ENCODE peak calls at places on chromosomes 5 and 9, in five cellular contexts. One of them, this sample, is unnamed.

GRCh38 chr5:176611435-176611834 is 1.5 kb upstream of the GPRIN1 start:
- DNase-seq in K562: peak; percentile 64
- DNase-seq in H1: no peak
- DNase-seq in GM12878: no peak
- DNase-seq in SK-N-SH: no peak
- DNase-seq in this sample: peak; percentile 49

GRCh38 chr9:78612089-78612488 is 315.2 kb downstream of the PSAT1 start:
- DNase-seq in SK-N-SH: no peak
- DNase-seq in H1: no peak
- DNase-seq in GM12878: no peak
- DNase-seq in K562: no peak
- DNase-seq in this sample: no peak

GRCh38 chr9:2717385-2717784 is at the start of gene KCNV2:
- DNase-seq in H1: no peak
- DNase-seq in GM12878: no peak
- DNase-seq in SK-N-SH: no peak
- DNase-seq in K562: no peak
- DNase-seq in this sample: no peak

GRCh38 chr9:78207319-78207718 is 28.6 kb upstream of the CEP78 start:
- DNase-seq in K562: no peak
- DNase-seq in GM12878: no peak
- DNase-seq in SK-N-SH: no peak
- DNase-seq in H1: no peak
- DNase-seq in this sample: no peak

GRCh38 chr9:128007566-128008138 is 26.9 kb upstream of the EEIG1 start:
- DNase-seq in H1: no peak
- DNase-seq in GM12878: peak; percentile 66
- DNase-seq in SK-N-SH: peak; percentile 30
- DNase-seq in K562: peak; percentile 41
- DNase-seq in this sample: peak; percentile 45

GRCh38 chr5:51380603-51381207 is 2.5 kb upstream of the ISL1 start:
- DNase-seq in K562: peak; percentile 47
- DNase-seq in GM12878: no peak
- DNase-seq in H1: no peak
- DNase-seq in SK-N-SH: peak; percentile 46
- DNase-seq in this sample: peak; percentile 6

GRCh38 chr5:17228833-17229291 is 11.4 kb downstream of the BASP1 start:
- DNase-seq in GM12878: peak; percentile 66
- DNase-seq in H1: no peak
- DNase-seq in K562: no peak
- DNase-seq in SK-N-SH: no peak
- DNase-seq in this sample: no peak

GRCh38 chr9:33136721-33137120 is 30.4 kb downstream of the B4GALT1 start:
- DNase-seq in GM12878: no peak
- DNase-seq in K562: no peak
- DNase-seq in SK-N-SH: no peak
- DNase-seq in H1: no peak
- DNase-seq in this sample: no peak

GRCh38 chr5:175347027-175347426 is 97.0 kb downstream of the DRD1 start:
- DNase-seq in SK-N-SH: no peak
- DNase-seq in H1: no peak
- DNase-seq in GM12878: no peak
- DNase-seq in K562: no peak
- DNase-seq in this sample: no peak

GRCh38 chr9:131236761-131237160 is 39.5 kb downstream of the FAM78A start:
- DNase-seq in SK-N-SH: no peak
- DNase-seq in GM12878: no peak
- DNase-seq in K562: no peak
- DNase-seq in H1: no peak
- DNase-seq in this sample: no peak

GRCh38 chr9:81848472-81848871 is 79.8 kb upstream of the SPATA31D4 start:
- DNase-seq in H1: no peak
- DNase-seq in SK-N-SH: no peak
- DNase-seq in GM12878: no peak
- DNase-seq in K562: no peak
- DNase-seq in this sample: peak; percentile 7

GRCh38 chr5:150119421-150120061 is 33.2 kb upstream of the CSF1R start:
- DNase-seq in K562: no peak
- DNase-seq in H1: no peak
- DNase-seq in GM12878: no peak
- DNase-seq in SK-N-SH: no peak
- DNase-seq in this sample: no peak

GRCh38 chr9:88814521-88815101 is 176.7 kb upstream of the S1PR3 start:
- DNase-seq in H1: no peak
- DNase-seq in K562: no peak
- DNase-seq in GM12878: no peak
- DNase-seq in SK-N-SH: peak; percentile 68
- DNase-seq in this sample: no peak

GRCh38 chr5:168428552-168428951 is 57.7 kb upstream of the RARS1 start:
- DNase-seq in H1: no peak
- DNase-seq in SK-N-SH: no peak
- DNase-seq in GM12878: no peak
- DNase-seq in K562: no peak
- DNase-seq in this sample: no peak

GRCh38 chr9:138074516-138074915 is 196.9 kb downstream of the CACNA1B start:
- DNase-seq in K562: no peak
- DNase-seq in SK-N-SH: peak; percentile 7
- DNase-seq in GM12878: no peak
- DNase-seq in H1: no peak
- DNase-seq in this sample: no peak

GRCh38 chr5:13972029-13972428 is 27.5 kb upstream of the DNAH5 start:
- DNase-seq in H1: no peak
- DNase-seq in K562: no peak
- DNase-seq in GM12878: no peak
- DNase-seq in SK-N-SH: no peak
- DNase-seq in this sample: no peak

GRCh38 chr5:5126444-5126843 is 13.7 kb upstream of the ADAMTS16 start:
- DNase-seq in GM12878: no peak
- DNase-seq in SK-N-SH: no peak
- DNase-seq in H1: no peak
- DNase-seq in K562: no peak
- DNase-seq in this sample: no peak

GRCh38 chr5:170986598-170986997 is 124.8 kb downstream of the RANBP17 start:
- DNase-seq in H1: no peak
- DNase-seq in SK-N-SH: peak; percentile 10
- DNase-seq in GM12878: no peak
- DNase-seq in K562: no peak
- DNase-seq in this sample: no peak

GRCh38 chr9:128127568-128127989 is at the start of gene PTGES2:
- DNase-seq in GM12878: no peak
- DNase-seq in K562: peak; percentile 79
- DNase-seq in SK-N-SH: peak; percentile 91
- DNase-seq in H1: no peak
- DNase-seq in this sample: peak; percentile 68

GRCh38 chr9:109771796-109772525 is 8.0 kb upstream of the PALM2AKAP2 start:
- DNase-seq in GM12878: no peak
- DNase-seq in K562: no peak
- DNase-seq in SK-N-SH: no peak
- DNase-seq in H1: no peak
- DNase-seq in this sample: no peak

GRCh38 chr9:30676642-30677041 is 1707.8 kb upstream of the ACO1 start:
- DNase-seq in H1: no peak
- DNase-seq in SK-N-SH: no peak
- DNase-seq in K562: no peak
- DNase-seq in GM12878: no peak
- DNase-seq in this sample: no peak

GRCh38 chr5:1960595-1961303 is 78.0 kb upstream of the IRX4 start:
- DNase-seq in H1: no peak
- DNase-seq in K562: no peak
- DNase-seq in GM12878: no peak
- DNase-seq in SK-N-SH: no peak
- DNase-seq in this sample: no peak

GRCh38 chr9:6575324-6575758 is 70.2 kb downstream of the GLDC start:
- DNase-seq in H1: no peak
- DNase-seq in GM12878: peak; percentile 53
- DNase-seq in SK-N-SH: no peak
- DNase-seq in K562: no peak
- DNase-seq in this sample: no peak

GRCh38 chr5:149782900-149783586 is 52.9 kb downstream of the PPARGC1B start:
- DNase-seq in H1: no peak
- DNase-seq in K562: no peak
- DNase-seq in GM12878: no peak
- DNase-seq in SK-N-SH: no peak
- DNase-seq in this sample: no peak

GRCh38 chr5:17445185-17445584 is 52.8 kb upstream of the TAF11L2 start:
- DNase-seq in K562: no peak
- DNase-seq in SK-N-SH: no peak
- DNase-seq in GM12878: no peak
- DNase-seq in H1: no peak
- DNase-seq in this sample: no peak

GRCh38 chr5:155906046-155906445 is 420.9 kb upstream of the SGCD start:
- DNase-seq in K562: no peak
- DNase-seq in H1: no peak
- DNase-seq in GM12878: no peak
- DNase-seq in SK-N-SH: no peak
- DNase-seq in this sample: no peak

GRCh38 chr5:176875783-176876505 is 23.2 kb downstream of the HK3 start:
- DNase-seq in SK-N-SH: no peak
- DNase-seq in GM12878: no peak
- DNase-seq in K562: no peak
- DNase-seq in H1: no peak
- DNase-seq in this sample: no peak

DNA sequence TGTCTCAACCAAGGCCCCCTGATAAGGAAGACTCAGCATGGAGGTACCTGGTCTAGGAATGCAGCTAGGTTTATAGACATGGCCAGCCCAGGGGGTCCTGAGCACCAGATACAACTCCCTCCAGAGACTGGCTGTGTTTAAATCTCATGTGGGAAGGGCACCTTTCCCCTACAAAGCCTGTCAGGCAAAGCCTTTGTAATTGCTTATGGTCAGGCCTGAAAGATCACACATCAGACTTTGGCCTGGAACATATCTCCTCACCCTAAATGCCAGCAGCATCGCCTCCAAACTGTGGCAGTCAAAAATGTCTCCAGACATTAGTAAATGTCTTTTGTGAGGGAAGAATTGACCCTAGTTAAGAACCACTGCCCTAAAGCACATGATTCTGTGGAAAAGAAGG is 51.6 kb upstream of the MACIR start:
- DNase-seq in K562: no peak
- DNase-seq in H1: no peak
- DNase-seq in GM12878: no peak
- DNase-seq in SK-N-SH: no peak
- DNase-seq in this sample: no peak
- TF ChIP-seq TAF1 in K562: no peak
- TF ChIP-seq TAF1 in H1: no peak
- TF ChIP-seq TAF1 in GM12878: no peak
- TF ChIP-seq TAF1 in SK-N-SH: no peak
- TF ChIP-seq TAF1 in this sample: no peak

DNA sequence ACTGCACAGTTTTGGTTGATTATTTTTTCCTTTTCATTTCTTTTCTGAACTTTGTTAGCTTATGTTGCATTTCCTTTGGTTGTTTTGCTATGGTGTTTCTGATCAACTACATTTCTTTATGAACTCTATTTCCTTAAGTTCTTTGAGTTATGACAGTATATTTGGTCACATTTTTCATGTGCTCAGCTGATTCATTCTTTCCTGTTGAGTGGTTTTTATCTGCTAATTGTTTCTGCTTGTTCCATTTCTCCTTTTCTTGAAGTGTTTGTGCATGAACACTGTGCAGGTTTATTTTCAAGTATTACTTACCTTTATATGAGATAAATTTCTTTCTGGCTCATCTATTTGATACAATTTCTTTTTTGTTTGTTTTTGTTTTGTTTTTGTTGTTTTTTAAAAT is 50.9 kb upstream of the MACIR start:
- DNase-seq in GM12878: no peak
- DNase-seq in SK-N-SH: no peak
- DNase-seq in H1: no peak
- DNase-seq in K562: no peak
- DNase-seq in this sample: no peak
- H3K27ac ChIP-seq in GM12878: no peak overlapping the region
- H3K27ac ChIP-seq in SK-N-SH: no peak overlapping the region
- H3K27ac ChIP-seq in H1: no peak overlapping the region
- H3K27ac ChIP-seq in K562: no peak overlapping the region
- H3K27ac ChIP-seq in this sample: no peak overlapping the region

GRCh38 chr9:136765041-136765440 is 723 bp upstream of the LCN15 start:
- DNase-seq in SK-N-SH: no peak
- DNase-seq in GM12878: no peak
- DNase-seq in K562: no peak
- DNase-seq in H1: no peak
- DNase-seq in this sample: peak; percentile 57

GRCh38 chr9:136773386-136774044 is 9.2 kb upstream of the LCN15 start:
- DNase-seq in H1: no peak
- DNase-seq in SK-N-SH: peak; percentile 76
- DNase-seq in K562: peak; percentile 70
- DNase-seq in GM12878: no peak
- DNase-seq in this sample: peak; percentile 41

GRCh38 chr9:136771907-136772306 is 7.6 kb upstream of the LCN15 start:
- DNase-seq in H1: no peak
- DNase-seq in GM12878: no peak
- DNase-seq in SK-N-SH: no peak
- DNase-seq in K562: no peak
- DNase-seq in this sample: no peak

GRCh38 chr9:136774416-136775045 is 10.2 kb upstream of the LCN15 start:
- DNase-seq in SK-N-SH: no peak
- DNase-seq in H1: no peak
- DNase-seq in GM12878: no peak
- DNase-seq in K562: no peak
- DNase-seq in this sample: no peak

DNA sequence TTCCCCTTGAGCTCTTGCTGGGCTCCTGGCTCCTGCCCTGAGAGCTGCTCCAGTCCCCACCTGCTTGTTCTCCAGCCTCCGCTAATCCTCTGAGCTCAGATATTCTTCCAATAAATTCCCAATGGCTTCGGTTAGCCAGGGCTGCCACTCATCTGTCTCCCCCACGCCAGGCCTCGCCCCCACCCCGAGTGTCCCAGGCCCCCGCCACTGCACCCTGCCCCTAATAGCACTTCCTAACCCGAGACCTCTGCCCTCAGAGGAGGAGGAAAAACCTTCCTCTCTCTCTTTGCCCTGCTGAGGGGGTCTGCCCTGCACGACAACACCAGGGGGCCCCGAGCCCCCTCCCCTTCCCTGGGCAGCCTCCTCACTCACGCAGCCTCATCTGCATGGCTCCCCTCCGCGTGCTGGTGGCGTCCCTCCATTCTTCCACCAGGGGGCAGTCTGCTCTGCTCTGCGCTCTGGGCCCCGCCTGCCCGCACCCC is 5.4 kb upstream of the LCN15 start:
- DNase-seq in H1: no peak
- DNase-seq in SK-N-SH: peak; percentile 96
- DNase-seq in K562: peak; percentile 67
- DNase-seq in GM12878: no peak
- DNase-seq in this sample: no peak
- TF ChIP-seq TAF1 in H1: no peak
- TF ChIP-seq TAF1 in SK-N-SH: no peak
- TF ChIP-seq TAF1 in K562: no peak
- TF ChIP-seq TAF1 in GM12878: no peak
- TF ChIP-seq TAF1 in this sample: no peak

DNA sequence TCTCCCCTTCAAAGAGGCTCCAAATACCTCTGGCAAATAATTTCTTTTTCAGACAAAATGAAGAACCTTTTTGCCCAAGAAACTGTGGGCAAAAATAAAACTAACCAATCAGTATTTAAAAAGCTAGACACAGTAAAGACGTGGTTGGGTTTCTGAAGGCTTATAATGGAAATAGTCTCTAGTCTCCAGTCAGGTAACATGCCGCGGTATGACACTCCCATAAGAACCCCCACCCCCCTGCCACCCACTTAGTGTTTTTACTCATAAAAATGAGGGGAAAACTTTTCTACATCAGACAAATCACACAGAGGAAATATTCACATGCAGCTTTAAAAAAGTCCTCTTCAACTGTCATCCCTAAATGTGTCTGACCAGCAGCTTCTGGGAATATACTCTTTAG is 105.3 kb downstream of the THBS4 start:
- DNase-seq in K562: no peak
- DNase-seq in SK-N-SH: no peak
- DNase-seq in H1: no peak
- DNase-seq in GM12878: no peak
- DNase-seq in this sample: no peak
- H3K27ac ChIP-seq in K562: no peak overlapping the region
- H3K27ac ChIP-seq in SK-N-SH: no peak overlapping the region
- H3K27ac ChIP-seq in H1: peak overlapping the region; percentile 85
- H3K27ac ChIP-seq in GM12878: no peak overlapping the region
- H3K27ac ChIP-seq in this sample: no peak overlapping the region